ENCODE peak calls at places on chromosomes 2 and 18, in eight cellular contexts. Y is AG04450; C is A549; S is Karpas-422; J is IMR-90; U is astrocyte; Z is left lung; A is CD8-positive, alpha-beta memory T cell. K is an unnamed sample.

GRCh38 chr2:169693344-169693743 is 861 bp downstream of the CFAP210 start:
- DNase-seq in U (no peak), Z (no peak), S (peak), Y (no peak), A (no peak), C (peak), J (no peak), K (no peak)

GRCh38 chr2:233538741-233539140 is 27.8 kb downstream of the USP40 start:
- DNase-seq in Y (no peak), A (no peak), U (no peak), C (no peak), J (no peak), S (no peak), Z (no peak), K (no peak)

GRCh38 chr2:166388488-166389070 is 12.8 kb upstream of the SCN9A start:
- DNase-seq in Z (no peak), S (no peak), C (no peak), A (no peak), Y (no peak), J (peak), U (no peak), K (no peak)

GRCh38 chr2:85435220-85435958 is 16.9 kb downstream of the SH2D6 start:
- DNase-seq in S (peak), U (no peak), A (no peak), Z (no peak), Y (no peak), C (no peak), J (no peak), K (no peak)

GRCh38 chr18:37499008-37499407 is 66.6 kb downstream of the CELF4 start:
- DNase-seq in C (no peak), Y (no peak), A (no peak), S (no peak), Z (no peak), J (no peak), U (no peak), K (no peak)

GRCh38 chr2:36906277-36906676 is 60.1 kb downstream of the STRN start:
- DNase-seq in U (no peak), J (no peak), A (no peak), Y (no peak), Z (no peak), C (no peak), S (no peak), K (no peak)

GRCh38 chr2:47015206-47015605 is 99.6 kb upstream of the MCFD2 start:
- DNase-seq in C (peak), S (no peak), Y (no peak), A (no peak), J (no peak), U (no peak), Z (no peak), K (no peak)

GRCh38 chr2:26692814-26693286 is 328 bp downstream of the KCNK3 start:
- DNase-seq in Z (no peak), C (peak), J (peak), U (peak), A (no peak), Y (no peak), S (no peak), K (no peak)

GRCh38 chr18:66971951-66972350 is 368.1 kb upstream of the CDH19 start:
- DNase-seq in Y (no peak), A (no peak), U (no peak), J (no peak), S (no peak), Z (no peak), C (no peak), K (no peak)

GRCh38 chr18:37783771-37784170 is 218.2 kb upstream of the CELF4 start:
- DNase-seq in J (no peak), C (no peak), S (no peak), Z (no peak), Y (no peak), U (no peak), A (no peak), K (no peak)

GRCh38 chr2:205665791-205666190 is 16.5 kb upstream of the NRP2 start:
- DNase-seq in Y (no peak), C (no peak), S (no peak), A (no peak), J (no peak), U (no peak), Z (no peak), K (no peak)

GRCh38 chr18:47331051-47331450 is 79.6 kb upstream of the SKOR2 start:
- DNase-seq in J (no peak), C (no peak), Z (no peak), U (no peak), Y (no peak), A (no peak), S (no peak), K (no peak)

GRCh38 chr2:71060871-71061270 is 7.6 kb upstream of the NAGK start:
- DNase-seq in Z (no peak), S (no peak), A (no peak), U (no peak), C (no peak), J (no peak), Y (no peak), K (no peak)

DNA sequence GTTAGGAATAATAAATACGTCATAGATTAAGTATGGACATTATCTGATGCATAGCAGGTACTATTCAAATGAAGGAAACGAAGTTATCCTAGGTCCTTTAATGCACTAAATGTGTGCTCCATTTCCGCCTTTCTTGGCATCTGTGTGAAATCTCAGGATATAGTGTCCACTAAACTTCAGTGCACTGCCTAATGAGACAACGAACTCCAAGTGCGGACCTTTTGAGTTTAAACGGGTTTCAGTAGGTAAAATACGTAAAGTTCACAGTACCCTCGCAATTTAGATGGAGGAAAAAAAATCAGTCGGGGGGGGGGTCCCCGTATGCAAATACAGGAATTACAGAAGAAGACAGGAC is 764 bp upstream of the REL start:
- DNase-seq in J (no peak), S (no peak), C (no peak), A (no peak), Y (no peak), Z (no peak), U (peak), K (no peak)
- H3K27ac ChIP-seq in J (peak), S (peak), C (peak), A (peak), Y (peak), Z (peak), U (peak), K (peak)

GRCh38 chr18:25284861-25285574 is 66.9 kb downstream of the ZNF521 start:
- DNase-seq in Y (no peak), U (peak), C (no peak), A (no peak), S (no peak), J (peak), Z (no peak), K (no peak)

GRCh38 chr18:25282282-25282681 is 69.7 kb downstream of the ZNF521 start:
- DNase-seq in A (no peak), Y (no peak), Z (no peak), C (no peak), U (no peak), S (no peak), J (no peak), K (no peak)

GRCh38 chr18:25282922-25283703 is 68.9 kb downstream of the ZNF521 start:
- DNase-seq in S (no peak), Y (no peak), Z (no peak), J (no peak), A (no peak), C (no peak), U (no peak), K (no peak)

GRCh38 chr18:25283769-25284168 is 68.2 kb downstream of the ZNF521 start:
- DNase-seq in A (no peak), S (no peak), J (no peak), C (no peak), U (no peak), Y (no peak), Z (no peak), K (no peak)

DNA sequence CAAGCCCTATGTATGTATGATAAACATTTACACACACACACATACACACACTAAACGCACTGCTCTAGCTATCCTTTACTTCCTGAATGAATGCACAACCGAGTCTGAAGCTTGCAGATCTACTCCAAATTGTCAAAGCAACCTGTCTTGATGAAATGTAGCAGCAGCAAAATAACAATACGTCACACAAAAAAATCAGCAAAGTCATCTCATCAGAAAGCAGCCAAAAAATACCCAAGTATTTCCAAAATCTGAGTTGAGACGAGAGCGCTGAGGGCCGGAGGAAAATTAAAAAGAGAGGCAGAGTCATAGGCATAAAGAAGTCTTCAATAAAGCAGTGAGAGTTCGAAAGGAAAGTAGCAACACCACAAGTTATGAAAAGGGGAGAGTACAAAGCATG is 67.7 kb downstream of the ZNF521 start:
- DNase-seq in U (no peak), J (no peak), C (no peak), Y (no peak), Z (no peak), A (no peak), S (no peak), K (no peak)
- H3K27ac ChIP-seq in U (no peak), J (no peak), C (no peak), Y (no peak), Z (peak), A (no peak), S (no peak), K (no peak)

DNA sequence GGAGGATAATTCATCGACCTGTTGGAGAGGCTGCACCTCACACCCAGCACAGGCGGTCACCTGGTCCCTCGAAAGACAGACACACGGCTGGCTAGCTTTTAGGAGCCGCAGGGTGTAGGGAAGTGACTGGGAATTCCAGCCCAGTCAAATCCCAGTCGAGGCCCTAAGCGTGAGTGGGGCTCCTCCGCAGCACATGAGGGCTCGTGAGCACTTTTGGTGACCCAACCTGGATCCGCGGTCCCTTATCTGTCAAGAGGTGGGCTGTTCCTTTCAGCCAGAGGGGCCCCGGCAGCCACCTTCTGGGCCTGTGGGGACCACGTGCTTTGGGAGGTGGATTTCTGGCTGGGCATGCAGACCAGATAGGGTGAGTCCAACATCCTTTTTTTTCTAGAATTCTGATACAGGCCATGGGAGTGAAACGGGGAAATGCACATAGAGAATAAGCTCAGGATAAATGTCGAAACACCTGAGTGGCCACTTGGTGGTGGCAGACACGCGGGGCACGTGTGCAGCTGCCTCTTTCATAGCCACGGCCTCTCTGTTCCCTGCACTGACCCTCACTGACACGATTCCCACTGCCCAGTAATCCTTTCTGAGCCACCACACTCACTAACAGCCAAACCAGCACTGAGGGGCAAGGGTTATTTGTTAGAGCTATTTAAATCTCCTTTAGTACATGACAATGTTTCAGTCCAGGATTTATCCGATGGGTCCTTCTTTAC is 148.4 kb upstream of the PXDN start:
- DNase-seq in A (no peak), S (no peak), C (no peak), Y (no peak), Z (no peak), U (no peak), J (no peak), K (no peak)
- H3K27ac ChIP-seq in A (no peak), S (no peak), C (no peak), Y (no peak), Z (no peak), U (no peak), J (no peak), K (no peak)

DNA sequence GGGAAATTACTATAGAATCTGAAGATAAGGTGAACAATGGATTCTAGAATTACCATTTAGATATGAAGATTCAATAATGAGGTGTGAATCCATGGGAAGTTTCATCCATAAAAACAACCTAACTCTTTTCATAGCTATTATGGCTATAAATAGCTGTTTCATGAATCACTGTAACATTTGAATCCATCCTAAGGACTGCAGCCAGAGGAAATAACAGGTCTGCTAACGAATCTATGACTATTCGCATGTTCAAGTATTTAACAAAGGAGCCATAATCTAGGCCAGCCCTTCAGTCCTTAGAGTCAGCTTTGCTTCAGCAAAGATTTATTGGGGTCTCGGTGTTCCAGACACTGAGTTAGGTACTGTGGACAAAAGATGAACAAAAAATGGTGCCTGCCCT is 87.1 kb downstream of the MYOM1 start:
- DNase-seq in Y (no peak), J (no peak), A (no peak), U (peak), S (no peak), C (no peak), Z (no peak), K (no peak)
- H3K27ac ChIP-seq in Y (no peak), J (no peak), A (no peak), U (no peak), S (no peak), C (no peak), Z (no peak), K (no peak)

DNA sequence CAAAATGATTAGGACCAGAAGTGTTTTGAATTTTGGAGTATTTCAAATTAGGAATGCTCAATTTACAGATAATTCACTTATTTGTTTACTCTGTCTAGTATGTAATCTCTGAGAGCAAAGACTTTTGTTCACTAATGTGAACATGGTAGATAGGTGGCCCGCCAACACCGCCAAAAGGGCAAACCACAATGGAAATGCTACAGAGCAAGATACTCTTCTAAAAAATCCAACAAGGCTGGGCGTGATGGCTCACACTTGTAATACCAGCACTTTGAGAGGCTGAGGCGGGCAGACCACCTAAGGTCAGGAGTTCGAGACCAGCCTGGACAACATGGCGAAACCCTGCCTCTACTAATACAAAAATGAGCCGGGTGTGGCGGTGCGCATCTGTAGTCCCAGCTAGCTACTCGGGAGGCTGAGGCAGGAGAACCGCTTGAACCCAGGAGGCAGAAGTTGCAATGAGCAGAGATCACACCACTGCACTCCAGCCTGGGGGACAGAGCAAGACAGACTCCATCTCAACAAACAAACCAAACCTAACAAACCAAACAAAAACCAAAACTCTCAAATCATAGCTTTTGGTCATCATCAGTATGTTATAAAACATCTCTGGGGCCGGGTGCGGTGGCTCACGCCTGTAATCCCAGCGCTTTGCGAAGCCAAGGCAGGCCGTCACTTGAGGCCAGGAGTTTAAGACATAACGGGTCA is 2.4 kb downstream of the CCT4 start:
- DNase-seq in A (no peak), Y (no peak), Z (no peak), S (no peak), J (no peak), C (no peak), U (no peak), K (no peak)
- H3K27ac ChIP-seq in A (peak), Y (no peak), Z (no peak), S (no peak), J (no peak), C (no peak), U (no peak), K (no peak)

GRCh38 chr2:111710613-111711012 is 173.4 kb downstream of the ANAPC1 start:
- DNase-seq in Z (no peak), J (no peak), C (no peak), A (no peak), U (no peak), S (no peak), Y (no peak), K (no peak)
- H3K27ac ChIP-seq in Z (no peak), J (no peak), C (no peak), A (no peak), U (no peak), S (no peak), Y (no peak), K (no peak)

DNA sequence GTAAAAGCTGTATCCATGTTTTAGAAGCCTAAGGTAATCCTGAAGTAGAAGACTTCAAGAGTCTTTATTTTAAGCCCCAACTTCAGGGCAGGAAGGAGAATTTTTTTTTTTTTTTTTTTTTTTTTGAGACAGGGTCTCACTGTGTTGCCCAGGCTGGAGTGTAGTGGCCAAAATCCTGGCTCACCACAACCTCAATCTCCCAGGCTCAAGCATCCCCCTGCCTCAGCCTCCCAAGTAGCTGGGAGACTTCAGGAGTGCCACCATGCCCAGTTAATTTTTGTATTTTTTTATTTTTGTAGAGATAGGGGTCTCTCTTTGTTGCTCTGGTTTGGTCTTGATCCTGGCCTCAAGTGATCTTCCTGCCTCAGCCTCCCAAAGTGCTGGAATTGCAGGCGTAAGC is 3.3 kb upstream of the RNF152 start:
- DNase-seq in A (no peak), Y (no peak), Z (no peak), U (no peak), S (no peak), J (no peak), C (no peak), K (no peak)
- H3K27ac ChIP-seq in A (no peak), Y (no peak), Z (no peak), U (no peak), S (no peak), J (no peak), C (no peak), K (peak)

GRCh38 chr2:151774506-151774905 is 40.2 kb upstream of the NEB start:
- DNase-seq in A (no peak), Y (peak), S (no peak), U (peak), J (peak), C (no peak), Z (no peak), K (peak)
- H3K27ac ChIP-seq in A (no peak), Y (no peak), S (no peak), U (peak), J (no peak), C (no peak), Z (peak), K (no peak)

K was measured in epithelial cell of prostate.